ENCODE peak calls at places on chromosomes 5 and 9, in nine cellular contexts. S is CD4-positive, alpha-beta T cell; X is EL; Q is renal cortical epithelial cell; G is body of pancreas; I is NCI-H2081; L is T-cell; P is erythroblast; M is RWPE1. R is an unnamed sample.

GRCh38 chr9:109286571-109286977 is 34.3 kb downstream of the EPB41L4B start:
- DNase-seq in L (no peak), Q (peak), P (no peak), M (peak), I (no peak), G (no peak), S (no peak), X (peak), R (no peak)

GRCh38 chr9:132647355-132647754 is 22.4 kb downstream of the DDX31 start:
- DNase-seq in M (no peak), S (no peak), P (no peak), X (peak), G (no peak), L (no peak), I (no peak), Q (peak), R (no peak)

GRCh38 chr9:82247318-82247717 is 258.7 kb downstream of the SPATA31D1 start:
- DNase-seq in X (peak), M (no peak), P (no peak), G (no peak), Q (peak), L (no peak), S (no peak), I (no peak), R (no peak)

GRCh38 chr5:6527749-6528455 is 79.2 kb downstream of the UBE2QL1 start:
- DNase-seq in M (no peak), X (no peak), P (no peak), Q (no peak), G (no peak), L (no peak), I (peak), S (no peak), R (no peak)

GRCh38 chr5:7927466-7928375 is 58.8 kb downstream of the MTRR start:
- DNase-seq in G (peak), L (no peak), X (peak), P (peak), M (peak), Q (peak), S (no peak), I (peak), R (no peak)

GRCh38 chr5:148970876-148971275 is 92.0 kb downstream of the SH3TC2 start:
- DNase-seq in M (no peak), L (no peak), Q (no peak), P (no peak), I (no peak), S (no peak), X (no peak), G (no peak), R (no peak)

GRCh38 chr9:137379761-137380161 is 43.2 kb downstream of the EXD3 start:
- DNase-seq in L (no peak), Q (no peak), P (no peak), M (no peak), S (no peak), I (no peak), G (no peak), X (no peak), R (peak)

GRCh38 chr5:138588013-138588788 is 13.0 kb upstream of the HSPA9 start:
- DNase-seq in M (no peak), S (no peak), X (no peak), I (no peak), G (no peak), Q (no peak), P (no peak), L (no peak), R (no peak)

GRCh38 chr5:151150484-151151262 is 6.9 kb downstream of the ANXA6 start:
- DNase-seq in P (peak), S (peak), I (peak), X (peak), G (no peak), M (no peak), Q (no peak), L (peak), R (no peak)

GRCh38 chr9:88781500-88782391 is 209.5 kb upstream of the S1PR3 start:
- DNase-seq in Q (no peak), L (no peak), X (no peak), M (no peak), S (no peak), P (no peak), I (no peak), G (no peak), R (no peak)

GRCh38 chr9:21153688-21154608 is 12.3 kb upstream of the IFNW1 start:
- DNase-seq in S (no peak), G (no peak), M (peak), L (no peak), P (no peak), X (peak), Q (peak), I (peak), R (no peak)

GRCh38 chr5:181044093-181044599 is 4.1 kb downstream of the BTNL9 start:
- DNase-seq in L (no peak), Q (no peak), S (no peak), M (no peak), X (no peak), G (no peak), P (no peak), I (no peak), R (peak)

GRCh38 chr9:121640076-121640475 is 11.4 kb upstream of the DAB2IP start:
- DNase-seq in Q (no peak), L (no peak), G (peak), M (no peak), S (no peak), I (no peak), P (peak), X (peak), R (no peak)

GRCh38 chr5:155082401-155082800 is 68.8 kb downstream of the KIF4B start:
- DNase-seq in X (peak), M (peak), G (no peak), L (no peak), Q (peak), S (no peak), P (no peak), I (no peak), R (no peak)

GRCh38 chr9:124475158-124475867 is 25.1 kb downstream of the ADGRD2 start:
- DNase-seq in L (no peak), P (no peak), I (no peak), Q (no peak), S (no peak), M (no peak), G (no peak), X (no peak), R (no peak)

GRCh38 chr5:149798466-149798865 is 68.4 kb downstream of the PPARGC1B start:
- DNase-seq in S (no peak), M (no peak), Q (no peak), P (no peak), L (no peak), I (no peak), X (no peak), G (no peak), R (no peak)

GRCh38 chr5:65480306-65480865 is 1.3 kb downstream of the ADAMTS6 start:
- DNase-seq in P (peak), Q (peak), M (peak), L (peak), G (peak), X (peak), S (peak), I (peak), R (no peak)

GRCh38 chr9:98547606-98548005 is 161.1 kb downstream of the GABBR2 start:
- DNase-seq in X (no peak), G (no peak), I (no peak), S (no peak), P (no peak), M (no peak), Q (no peak), L (no peak), R (no peak)

GRCh38 chr5:124732891-124733670 is 13.4 kb downstream of the ZNF608 start:
- DNase-seq in I (peak), P (no peak), G (no peak), L (no peak), X (no peak), Q (no peak), M (no peak), S (no peak), R (no peak)

GRCh38 chr9:101429736-101430135 is 5.8 kb downstream of the ALDOB start:
- DNase-seq in G (no peak), M (no peak), Q (no peak), P (no peak), I (no peak), X (no peak), S (no peak), L (no peak), R (no peak)

GRCh38 chr5:91641730-91642350 is 258.7 kb upstream of the ARRDC3 start:
- DNase-seq in P (peak), I (peak), X (peak), L (no peak), M (peak), S (no peak), Q (peak), G (no peak), R (no peak)

GRCh38 chr9:104993291-104993963 is 65.5 kb upstream of the ABCA1 start:
- DNase-seq in L (no peak), P (peak), G (peak), X (peak), Q (peak), I (no peak), M (no peak), S (no peak), R (no peak)